ENCODE peak calls at places on chromosomes 6 and 20, in ten cellular contexts. R is posterior cingulate gyrus; H is lower lobe of right lung; U is SW480; A is fibroblast of mammary gland; F is NCI-H2171; V is fibroblast of the aortic adventitia; O is HTR-8/SVneo; D is substantia nigra; E is activated CD4-positive, alpha-beta T cell treated with anti-CD3 and anti-CD28 coated beads, Interleukin-2, amount 50 U/mL, for 1 hour. J is an unnamed sample.
A peak's percentile ranks its signal among the peaks of the same experiment; 100 is the strongest.

GRCh38 chr20:55143605-55144004 is 668.2 kb downstream of the DOK5 start:
- DNase-seq in R (no peak), H (no peak), U (no peak), A (no peak), F (no peak), V (no peak), O (no peak), D (no peak), E (no peak), J (no peak)

GRCh38 chr6:91221072-91221471 is 634.2 kb upstream of the MAP3K7 start:
- DNase-seq in R (no peak), H (no peak), U (no peak), A (no peak), F (no peak), V (no peak), O (no peak), D (no peak), E (no peak), J (no peak)

GRCh38 chr6:35327349-35328027 is 14.9 kb upstream of the PPARD start:
- DNase-seq in R (peak; percentile 26), H (peak; percentile 72), U (peak; percentile 52), A (peak; percentile 50), F (no peak), V (peak; percentile 58), O (peak; percentile 79), D (peak; percentile 15), E (peak; percentile 78), J (no peak)

GRCh38 chr20:47400685-47401084 is 44.2 kb upstream of the ZMYND8 start:
- DNase-seq in R (no peak), H (no peak), U (peak; percentile 39), A (no peak), F (no peak), V (no peak), O (no peak), D (no peak), E (no peak), J (no peak)

GRCh38 chr6:47146426-47147174 is 104.5 kb upstream of the ADGRF1 start:
- DNase-seq in R (no peak), H (no peak), U (no peak), A (peak; percentile 76), F (no peak), V (peak; percentile 57), O (no peak), D (no peak), E (no peak), J (no peak)

GRCh38 chr6:134945045-134945444 is 4.9 kb downstream of the ALDH8A1 start:
- DNase-seq in R (no peak), H (no peak), U (no peak), A (no peak), F (no peak), V (no peak), O (no peak), D (no peak), E (no peak), J (no peak)

GRCh38 chr6:163494279-163494727 is 79.8 kb downstream of the QKI start:
- DNase-seq in R (no peak), H (no peak), U (peak; percentile 4), A (peak; percentile 14), F (no peak), V (no peak), O (peak; percentile 5), D (no peak), E (no peak), J (no peak)

GRCh38 chr6:121901432-121901831 is 466.0 kb downstream of the GJA1 start:
- DNase-seq in R (no peak), H (no peak), U (no peak), A (no peak), F (no peak), V (no peak), O (no peak), D (no peak), E (no peak), J (no peak)

GRCh38 chr6:39196648-39197047 is 32.6 kb downstream of the KCNK5 start:
- DNase-seq in R (no peak), H (no peak), U (peak; percentile 17), A (no peak), F (no peak), V (no peak), O (no peak), D (no peak), E (no peak), J (no peak)

GRCh38 chr6:28657756-28658465 is 132.2 kb downstream of the GPX5 start:
- DNase-seq in R (no peak), H (no peak), U (peak; percentile 64), A (peak; percentile 68), F (peak; percentile 45), V (peak; percentile 81), O (no peak), D (no peak), E (peak; percentile 30), J (no peak)

GRCh38 chr6:3001773-3002293 is 2.1 kb downstream of the NQO2 start:
- DNase-seq in R (no peak), H (no peak), U (peak; percentile 81), A (peak; percentile 83), F (no peak), V (peak; percentile 76), O (peak; percentile 62), D (no peak), E (no peak), J (no peak)

GRCh38 chr6:105318660-105319059 is 84.2 kb downstream of the PREP start:
- DNase-seq in R (no peak), H (no peak), U (no peak), A (peak; percentile 80), F (no peak), V (peak; percentile 21), O (no peak), D (no peak), E (no peak), J (no peak)

GRCh38 chr20:61373055-61373399 is 121.0 kb downstream of the CDH4 start:
- DNase-seq in R (no peak), H (no peak), U (no peak), A (no peak), F (no peak), V (no peak), O (no peak), D (no peak), E (no peak), J (no peak)

GRCh38 chr20:51752343-51752951 is 15.7 kb downstream of the ATP9A start:
- DNase-seq in R (no peak), H (no peak), U (peak; percentile 82), A (peak; percentile 89), F (no peak), V (peak; percentile 93), O (peak; percentile 83), D (no peak), E (no peak), J (no peak)

GRCh38 chr6:170041526-170041925 is 249.4 kb downstream of the DLL1 start:
- DNase-seq in R (no peak), H (no peak), U (no peak), A (no peak), F (no peak), V (no peak), O (no peak), D (no peak), E (no peak), J (no peak)

GRCh38 chr20:5511082-5511481 is 194.3 kb upstream of the PROKR2 start:
- DNase-seq in R (no peak), H (no peak), U (no peak), A (no peak), F (no peak), V (no peak), O (no peak), D (no peak), E (no peak), J (no peak)

GRCh38 chr20:9071976-9072726 is 3.3 kb downstream of the PLCB4 start:
- DNase-seq in R (no peak), H (no peak), U (no peak), A (no peak), F (no peak), V (no peak), O (no peak), D (no peak), E (no peak), J (no peak)

J was measured in breast epithelium.